ENCODE peak calls at places on chromosomes 1 and 21, in four cellular contexts. N is A549, P is WTC11, Q is K562. S is an unnamed sample.

GRCh38 chr21:31299291-31300147 is 44.5 kb downstream of the TIAM1 start:
- DNase-seq in Q (no peak), P (no peak), N (no peak), S (peak)

GRCh38 chr21:33682992-33683627 is 40.8 kb downstream of the ITSN1 start:
- DNase-seq in Q (no peak), N (peak), P (no peak), S (peak)

GRCh38 chr1:40665335-40666171 is at the start of gene RIMS3:
- DNase-seq in P (peak), Q (peak), N (peak), S (peak)

GRCh38 chr1:55018395-55018794 is 19.7 kb downstream of the BSND start:
- DNase-seq in Q (no peak), P (no peak), N (no peak), S (no peak)

GRCh38 chr1:210264521-210265380 is 32.2 kb downstream of the SERTAD4 start:
- DNase-seq in Q (no peak), P (no peak), N (peak), S (no peak)

GRCh38 chr1:244118087-244118761 is 67.1 kb downstream of the ZBTB18 start:
- DNase-seq in N (no peak), P (no peak), Q (no peak), S (no peak)

GRCh38 chr1:101150676-101151075 is 86.1 kb upstream of the S1PR1 start:
- DNase-seq in N (no peak), P (no peak), Q (no peak), S (peak)

GRCh38 chr1:203130358-203130992 is 2.9 kb downstream of the ADORA1 start:
- DNase-seq in Q (no peak), P (no peak), N (no peak), S (no peak)

GRCh38 chr1:204149107-204149506 is 2.7 kb downstream of the ETNK2 start:
- DNase-seq in P (no peak), N (no peak), Q (no peak), S (no peak)

GRCh38 chr1:153251087-153251486 is 8.4 kb upstream of the LORICRIN start:
- DNase-seq in P (no peak), Q (no peak), N (no peak), S (no peak)
- TF ChIP-seq HMGXB4 in P (no peak), Q (no peak), N (no peak), S (no peak)

GRCh38 chr1:116273042-116273783 is 99.8 kb upstream of the ATP1A1 start:
- DNase-seq in N (no peak), Q (no peak), P (no peak), S (peak)

GRCh38 chr1:116270316-116271057 is 102.6 kb upstream of the ATP1A1 start:
- DNase-seq in P (no peak), N (no peak), Q (no peak), S (no peak)

GRCh38 chr1:116266864-116267212 is 106.2 kb upstream of the ATP1A1 start:
- DNase-seq in P (no peak), N (no peak), Q (no peak), S (no peak)

GRCh38 chr1:116265931-116266863 is 106.8 kb upstream of the ATP1A1 start:
- DNase-seq in P (no peak), Q (no peak), N (no peak), S (no peak)

GRCh38 chr1:116268211-116268610 is 104.8 kb upstream of the ATP1A1 start:
- DNase-seq in Q (no peak), P (no peak), N (peak), S (no peak)
- TF ChIP-seq HMGXB4 in Q (no peak), P (no peak), N (no peak), S (no peak)

DNA sequence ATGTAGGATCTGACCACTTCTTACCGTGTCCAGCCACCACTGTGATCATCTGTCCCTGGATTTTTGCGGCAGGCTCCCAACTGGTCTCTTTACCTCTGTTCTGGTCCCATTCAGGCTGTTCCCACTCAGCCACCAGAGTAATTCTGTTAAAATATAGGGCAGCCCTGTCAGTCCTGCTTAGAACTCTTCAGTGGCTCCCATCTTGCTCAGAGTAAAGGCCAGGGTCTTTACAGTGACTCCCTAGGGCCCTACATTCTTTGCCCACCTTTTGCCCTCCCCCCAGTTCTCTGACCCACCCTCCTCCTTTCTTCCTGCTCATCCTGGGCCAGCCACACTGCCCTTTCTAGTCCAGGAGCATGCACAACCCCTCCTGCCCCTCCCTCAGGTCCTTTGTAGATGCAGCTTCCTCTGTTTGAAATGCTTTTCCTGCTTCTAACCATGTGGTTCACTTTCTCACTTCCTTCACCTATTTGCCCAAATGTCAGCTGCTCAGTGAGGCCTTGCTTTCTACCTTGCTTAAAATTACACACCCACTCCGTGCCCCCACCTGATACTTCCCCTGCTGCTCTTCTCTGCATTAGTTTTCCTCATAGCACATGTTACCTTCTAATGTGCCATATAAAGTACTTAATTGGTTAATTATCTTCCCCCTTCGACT is 7.8 kb downstream of the UBIAD1 start:
- DNase-seq in N (no peak), P (no peak), Q (no peak), S (no peak)
- TF ChIP-seq HMGXB4 in N (no peak), P (no peak), Q (no peak), S (no peak)

GRCh38 chr21:35663856-35664606 is 396.3 kb downstream of the SETD4 start:
- DNase-seq in N (no peak), Q (no peak), P (no peak), S (no peak)

DNA sequence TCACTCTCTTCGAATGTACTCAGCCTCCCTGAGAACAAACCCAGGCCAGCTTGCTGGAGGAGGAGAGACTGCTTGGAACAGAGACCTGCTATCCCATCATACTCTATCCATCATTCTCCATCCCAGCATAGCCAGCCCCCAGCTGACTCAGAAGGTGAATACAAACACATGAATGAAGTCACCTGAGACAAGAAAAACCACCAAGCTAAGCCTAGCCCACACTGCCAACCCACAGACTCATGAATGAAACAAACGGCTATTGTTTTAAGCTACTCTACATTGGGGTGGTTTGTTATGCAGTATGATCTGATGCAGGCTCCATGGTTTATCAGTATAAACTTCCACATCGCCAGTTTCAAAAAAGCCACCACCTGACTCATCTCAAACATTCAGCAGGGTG is 395.6 kb downstream of the SETD4 start:
- DNase-seq in N (no peak), P (no peak), Q (no peak), S (peak)
- TF ChIP-seq HMGXB4 in N (no peak), P (no peak), Q (no peak), S (no peak)

DNA sequence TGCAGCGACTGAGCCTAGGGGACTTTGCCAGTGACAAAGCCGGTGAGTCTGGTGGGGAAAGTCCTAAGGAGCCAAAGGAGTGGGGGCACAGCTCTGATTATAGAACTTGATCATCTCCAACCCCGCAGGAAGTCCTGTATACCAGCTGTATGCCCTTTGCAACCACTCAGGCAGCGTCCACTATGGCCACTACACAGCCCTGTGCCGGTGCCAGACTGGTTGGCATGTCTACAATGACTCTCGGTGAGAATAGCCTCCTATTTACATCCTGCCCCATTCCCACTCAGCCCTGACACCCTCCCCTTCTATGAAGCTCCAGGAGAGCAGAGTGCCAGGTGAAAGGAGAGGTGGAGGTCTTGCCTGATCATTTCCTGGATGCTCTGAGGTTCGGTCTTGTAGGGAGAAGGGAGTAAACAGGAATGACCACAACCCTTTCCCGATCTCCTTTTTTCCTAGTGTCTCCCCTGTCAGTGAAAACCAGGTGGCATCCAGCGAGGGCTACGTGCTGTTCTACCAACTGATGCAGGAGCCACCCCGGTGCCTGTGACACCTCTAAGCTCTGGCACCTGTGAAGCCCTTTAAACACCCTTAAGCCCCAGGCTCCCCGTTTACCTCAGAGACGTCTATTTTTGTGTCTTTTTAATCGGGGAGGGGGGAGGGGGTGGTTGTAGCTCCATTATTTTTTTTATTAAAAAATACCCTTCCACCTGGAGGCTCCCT is 1.2 kb upstream of the PPOX start:
- DNase-seq in Q (no peak), P (no peak), N (no peak), S (no peak)
- TF ChIP-seq HMGXB4 in Q (no peak), P (no peak), N (no peak), S (no peak)

GRCh38 chr1:20632386-20632785 is 872 bp upstream of the PINK1 start:
- DNase-seq in N (no peak), P (no peak), Q (no peak), S (no peak)
- TF ChIP-seq HMGXB4 in N (no peak), P (no peak), Q (no peak), S (no peak)